ENCODE peak calls at places on chromosomes 5 and 9, in eight cellular contexts. Q is mucosa of descending colon; A is SW480; C is GM10248; H is A172; G is activated T-helper 1 cell treated with anti-CD3 and anti-CD28 coated beads, Interleukin-12 subunit alpha, Interleukin-12 subunit beta, Interleukin-2, Interleukin-4 antibody, amounts not matched to agents 30 ng/mL and 10 ng/mL and 1 ng/mL, durations not matched to agents 14 hours and 24 hours and 36 hours; U is activated B cell treated with CpG ODN at 0.5 μM for 24 hours; F is activated CD8-positive, alpha-beta memory T cell treated with anti-CD3 and anti-CD28 coated beads, Interleukin-2, amount 10 ng/mL, durations not matched to agents 7 days and 5 days. W is an unnamed sample.

GRCh38 chr9:128271112-128271511 is 4.7 kb downstream of the GOLGA2 start:
- DNase-seq in Q (no peak), F (no peak), H (no peak), G (no peak), C (no peak), A (no peak), U (no peak), W (no peak)

GRCh38 chr5:33433303-33434255 is 7.2 kb upstream of the TARS1 start:
- DNase-seq in C (no peak), H (no peak), U (no peak), F (no peak), G (no peak), A (no peak), Q (no peak), W (no peak)

GRCh38 chr9:127258884-127259471 is 5.6 kb upstream of the GARNL3 start:
- DNase-seq in G (no peak), H (no peak), F (no peak), C (no peak), A (no peak), Q (no peak), U (no peak), W (no peak)

GRCh38 chr5:68431181-68431580 is 215.6 kb downstream of the PIK3R1 start:
- DNase-seq in A (peak; percentile 28), G (no peak), H (no peak), F (no peak), C (no peak), Q (no peak), U (no peak), W (no peak)

GRCh38 chr5:150358261-150359095 is 981 bp downstream of the TCOF1 start:
- DNase-seq in A (peak; percentile 18), F (peak; percentile 47), U (no peak), G (no peak), C (no peak), Q (no peak), H (no peak), W (no peak)

GRCh38 chr5:26563979-26564378 is 474.4 kb downstream of the CDH9 start:
- DNase-seq in G (no peak), H (no peak), A (no peak), Q (no peak), U (no peak), C (no peak), F (no peak), W (no peak)

GRCh38 chr9:5629312-5630037 is 568 bp downstream of the RIC1 start:
- DNase-seq in C (peak; percentile 37), U (no peak), F (peak; percentile 69), H (no peak), Q (peak; percentile 80), A (peak; percentile 33), G (peak; percentile 40), W (no peak)

GRCh38 chr5:116377276-116378006 is 197.2 kb downstream of the SEMA6A start:
- DNase-seq in F (no peak), C (no peak), Q (no peak), U (no peak), G (no peak), A (no peak), H (no peak), W (no peak)

GRCh38 chr5:95809414-95809960 is 13.0 kb downstream of the GLRX start:
- DNase-seq in G (no peak), C (no peak), F (no peak), H (no peak), A (no peak), U (no peak), Q (no peak), W (no peak)

GRCh38 chr5:140571105-140571504 is 6.5 kb downstream of the SLC35A4 start:
- DNase-seq in G (no peak), Q (no peak), U (no peak), H (no peak), C (no peak), F (no peak), A (no peak), W (no peak)

GRCh38 chr5:172113036-172113435 is 75.0 kb downstream of the STK10 start:
- DNase-seq in C (no peak), Q (peak; percentile 77), G (peak; percentile 71), U (no peak), A (no peak), F (peak; percentile 96), H (peak; percentile 48), W (peak; percentile 76)

GRCh38 chr5:180155331-180155881 is 53.6 kb downstream of the RASGEF1C start:
- DNase-seq in A (no peak), G (no peak), C (no peak), U (no peak), Q (peak; percentile 23), H (no peak), F (peak; percentile 23), W (no peak)

GRCh38 chr5:21212026-21212425 is 1224.0 kb upstream of the CDH18 start:
- DNase-seq in F (no peak), U (no peak), G (no peak), Q (no peak), C (no peak), H (no peak), A (no peak), W (no peak)

GRCh38 chr5:133509742-133510079 is 102.6 kb downstream of the FSTL4 start:
- DNase-seq in U (no peak), Q (no peak), H (no peak), C (no peak), F (no peak), G (no peak), A (no peak), W (no peak)

GRCh38 chr5:102545175-102545574 is 46.4 kb upstream of the SLCO6A1 start:
- DNase-seq in U (no peak), G (no peak), H (no peak), Q (no peak), F (no peak), C (no peak), A (peak; percentile 19), W (no peak)

W was measured in stimulated activated naive CD8-positive, alpha-beta T cell treated with anti-CD3 and anti-CD28 coated beads, Interleukin-15, amount 100 ng/mL, for 72 hours.